ENCODE peak calls at places on chromosomes 3 and 15, in six cellular contexts. B is cardiac muscle cell, I is GM23338, A is adrenal gland, G is Panc1, M is fibroblast of lung. J is an unnamed sample.

GRCh38 chr3:4571690-4572334 is 78.7 kb downstream of the ITPR1 start:
- DNase-seq in B (no peak), I (peak; percentile 53), A (no peak), G (no peak), M (no peak), J (no peak)

GRCh38 chr15:50315814-50316630 is 39.0 kb downstream of the GABPB1 start:
- DNase-seq in B (peak; percentile 45), I (peak; percentile 62), A (no peak), G (peak; percentile 12), M (peak; percentile 79), J (peak; percentile 45)

GRCh38 chr15:74127954-74128784 is 2.2 kb upstream of the ISLR2 start:
- DNase-seq in B (peak; percentile 53), I (peak; percentile 50), A (no peak), G (no peak), M (peak; percentile 22), J (no peak)

GRCh38 chr3:157175678-157176077 is 15.7 kb upstream of the CCNL1 start:
- DNase-seq in B (peak; percentile 52), I (peak; percentile 43), A (peak; percentile 71), G (no peak), M (peak; percentile 33), J (no peak)

GRCh38 chr3:160200328-160200727 is 24.9 kb upstream of the C3orf80 start:
- DNase-seq in B (no peak), I (no peak), A (no peak), G (no peak), M (no peak), J (no peak)

GRCh38 chr3:113226491-113226890 is 15.1 kb downstream of the BOC start:
- DNase-seq in B (no peak), I (no peak), A (no peak), G (no peak), M (no peak), J (no peak)

GRCh38 chr3:38558864-38559263 is 62.7 kb downstream of the EXOG start:
- DNase-seq in B (no peak), I (no peak), A (no peak), G (no peak), M (no peak), J (no peak)

GRCh38 chr15:52351206-52351907 is 55.8 kb upstream of the MYO5C start:
- DNase-seq in B (no peak), I (no peak), A (no peak), G (no peak), M (peak; percentile 51), J (no peak)

GRCh38 chr3:106728315-106728821 is 648.9 kb upstream of the CCDC54 start:
- DNase-seq in B (no peak), I (no peak), A (no peak), G (peak; percentile 72), M (peak; percentile 87), J (no peak)

GRCh38 chr3:42024578-42025387 is 62.9 kb upstream of the ULK4 start:
- DNase-seq in B (no peak), I (peak; percentile 50), A (no peak), G (no peak), M (no peak), J (no peak)

GRCh38 chr3:193896419-193896818 is 239.5 kb upstream of the HES1 start:
- DNase-seq in B (no peak), I (no peak), A (no peak), G (no peak), M (no peak), J (no peak)

GRCh38 chr3:171129827-171130226 is 103.3 kb upstream of the SLC2A2 start:
- DNase-seq in B (no peak), I (no peak), A (no peak), G (no peak), M (peak; percentile 35), J (no peak)

GRCh38 chr3:4343258-4343657 is 40.1 kb downstream of the SETMAR start:
- DNase-seq in B (no peak), I (no peak), A (no peak), G (no peak), M (peak; percentile 17), J (no peak)

GRCh38 chr15:48602358-48603122 is 43.0 kb downstream of the FBN1 start:
- DNase-seq in B (no peak), I (peak; percentile 8), A (no peak), G (no peak), M (peak; percentile 67), J (peak; percentile 53)

GRCh38 chr3:14397531-14397930 is 4.9 kb upstream of the SLC6A6 start:
- DNase-seq in B (no peak), I (no peak), A (no peak), G (no peak), M (no peak), J (no peak)

GRCh38 chr15:66080791-66081475 is 172.6 kb downstream of the MEGF11 start:
- DNase-seq in B (no peak), I (peak; percentile 70), A (peak; percentile 86), G (no peak), M (peak; percentile 47), J (no peak)

GRCh38 chr3:151345854-151346253 is 16.5 kb upstream of the P2RY13 start:
- DNase-seq in B (no peak), I (no peak), A (no peak), G (no peak), M (peak; percentile 75), J (no peak)

GRCh38 chr3:194029846-194030245 is 106.1 kb upstream of the HES1 start:
- DNase-seq in B (no peak), I (no peak), A (no peak), G (no peak), M (no peak), J (no peak)

GRCh38 chr15:89333011-89333860 is 1.4 kb downstream of the POLG start:
- DNase-seq in B (no peak), I (peak; percentile 44), A (no peak), G (no peak), M (no peak), J (no peak)

GRCh38 chr3:84717894-84718293 is 240.9 kb upstream of the CADM2 start:
- DNase-seq in B (no peak), I (no peak), A (no peak), G (no peak), M (no peak), J (no peak)

GRCh38 chr3:55204417-55204816 is 276.6 kb upstream of the LRTM1 start:
- DNase-seq in B (no peak), I (no peak), A (no peak), G (no peak), M (peak; percentile 23), J (no peak)

GRCh38 chr3:174325834-174326705 is 533.1 kb upstream of the NAALADL2 start:
- DNase-seq in B (no peak), I (peak; percentile 24), A (no peak), G (no peak), M (peak; percentile 44), J (peak; percentile 88)

GRCh38 chr3:122898298-122898697 is 103.4 kb downstream of the SLC49A4 start:
- DNase-seq in B (no peak), I (no peak), A (no peak), G (no peak), M (no peak), J (no peak)
- H3K4me3 ChIP-seq in B (no peak overlapping the region), I (no peak overlapping the region), A (no peak overlapping the region), G (no peak overlapping the region), M (no peak overlapping the region), J (no peak overlapping the region)

GRCh38 chr3:29283297-29283681 is 2.4 kb downstream of the RBMS3 start:
- DNase-seq in B (peak; percentile 37), I (no peak), A (no peak), G (no peak), M (peak; percentile 42), J (no peak)
- H3K4me3 ChIP-seq in B (peak overlapping the region; percentile 54), I (peak overlapping the region; percentile 51), A (peak overlapping the region; percentile 9), G (no peak overlapping the region), M (peak overlapping the region; percentile 78), J (peak overlapping the region; percentile 74)

GRCh38 chr3:126211569-126211968 is 31.2 kb upstream of the ALDH1L1 start:
- DNase-seq in B (no peak), I (no peak), A (no peak), G (no peak), M (no peak), J (no peak)

GRCh38 chr3:126209741-126210140 is 29.4 kb upstream of the ALDH1L1 start:
- DNase-seq in B (no peak), I (no peak), A (no peak), G (no peak), M (no peak), J (no peak)

GRCh38 chr3:126213376-126214044 is 33.1 kb upstream of the ALDH1L1 start:
- DNase-seq in B (peak; percentile 2), I (peak; percentile 10), A (no peak), G (no peak), M (peak; percentile 10), J (no peak)

GRCh38 chr3:126212629-126213375 is 32.4 kb upstream of the ALDH1L1 start:
- DNase-seq in B (peak; percentile 77), I (peak; percentile 88), A (peak; percentile 55), G (no peak), M (peak; percentile 49), J (no peak)

DNA sequence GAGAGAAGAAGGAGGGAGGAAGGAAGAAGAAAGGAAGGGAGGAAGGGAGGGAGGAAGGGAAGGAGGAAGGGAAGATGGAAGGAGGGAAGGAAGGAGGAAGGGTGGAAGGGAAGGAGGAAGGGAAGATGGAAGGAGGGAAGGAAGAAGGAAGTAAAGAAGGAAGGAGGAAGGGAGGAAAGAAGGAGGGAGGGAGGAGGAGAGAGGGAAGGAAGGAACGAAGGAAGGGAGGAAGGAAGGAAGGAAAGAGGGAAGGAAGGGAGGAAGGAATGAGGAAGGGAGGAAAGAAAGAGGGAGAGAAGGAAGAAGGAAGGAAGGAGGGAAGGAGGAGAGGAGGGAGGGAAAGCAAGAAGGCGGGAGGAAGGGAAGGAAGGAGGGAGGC is 31.9 kb upstream of the ALDH1L1 start:
- DNase-seq in B (no peak), I (no peak), A (no peak), G (no peak), M (no peak), J (no peak)
- H3K4me3 ChIP-seq in B (no peak overlapping the region), I (peak overlapping the region; percentile 64), A (no peak overlapping the region), G (peak overlapping the region; percentile 55), M (no peak overlapping the region), J (no peak overlapping the region)

GRCh38 chr3:99864289-99864688 is 46.6 kb downstream of the CMSS1 start:
- DNase-seq in B (no peak), I (no peak), A (no peak), G (no peak), M (no peak), J (no peak)

GRCh38 chr3:99868438-99868723 is 50.7 kb downstream of the CMSS1 start:
- DNase-seq in B (peak; percentile 11), I (no peak), A (no peak), G (no peak), M (no peak), J (no peak)

GRCh38 chr3:99867594-99868437 is 50.2 kb downstream of the CMSS1 start:
- DNase-seq in B (no peak), I (peak; percentile 67), A (no peak), G (no peak), M (no peak), J (no peak)

GRCh38 chr3:99865321-99865720 is 47.7 kb downstream of the CMSS1 start:
- DNase-seq in B (no peak), I (no peak), A (no peak), G (no peak), M (peak; percentile 88), J (no peak)

DNA sequence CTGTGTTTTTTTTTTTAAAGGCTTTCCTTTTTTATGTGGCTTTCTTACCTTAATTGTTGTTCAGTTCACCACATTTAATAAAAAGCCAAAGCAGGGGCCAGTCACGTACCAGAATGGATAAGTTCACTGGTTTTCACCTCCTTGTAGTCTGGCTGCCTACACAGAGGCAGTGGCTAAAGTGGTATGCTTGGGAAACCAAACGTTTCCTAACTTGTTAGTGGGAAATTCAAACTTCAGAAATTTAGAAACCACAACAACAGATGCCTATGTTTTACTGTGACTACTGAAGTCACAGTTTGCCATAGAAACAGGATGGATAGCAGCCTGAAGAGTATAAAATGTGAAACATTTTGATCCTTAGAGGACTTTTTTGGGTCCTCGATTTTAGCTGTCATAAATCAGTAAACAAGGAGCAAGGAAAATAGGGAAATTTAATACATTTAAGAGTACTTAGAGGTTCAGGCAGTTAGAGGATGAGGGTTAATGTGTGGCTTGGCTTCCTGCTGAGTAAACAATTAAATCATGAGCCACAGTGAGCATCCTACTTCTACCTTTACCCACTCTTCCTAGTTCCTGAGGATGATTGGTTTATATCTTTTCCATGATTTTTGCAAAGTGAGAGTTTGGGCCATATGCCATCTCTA is 48.6 kb downstream of the CMSS1 start:
- DNase-seq in B (no peak), I (no peak), A (no peak), G (no peak), M (peak; percentile 78), J (no peak)
- H3K4me3 ChIP-seq in B (no peak overlapping the region), I (no peak overlapping the region), A (no peak overlapping the region), G (no peak overlapping the region), M (no peak overlapping the region), J (no peak overlapping the region)